ENCODE peak calls at places on chromosomes 5 and 9, in six cellular contexts. C, E, R, H, S and L are unnamed samples.

GRCh38 chr9:91724068-91724440 is 226.0 kb downstream of the ROR2 start:
- DNase-seq in C (no peak), E (no peak), R (no peak), H (no peak), S (no peak), L (no peak)

GRCh38 chr5:16693879-16694278 is 77.1 kb upstream of the RETREG1 start:
- DNase-seq in C (no peak), E (no peak), R (no peak), H (no peak), S (no peak), L (no peak)

GRCh38 chr5:89556215-89557009 is 673.4 kb upstream of the MEF2C start:
- DNase-seq in C (peak; percentile 86), E (peak; percentile 90), R (no peak), H (no peak), S (peak; percentile 38), L (peak; percentile 95)

GRCh38 chr5:170642776-170643436 is 139.1 kb downstream of the KCNIP1 start:
- DNase-seq in C (no peak), E (no peak), R (no peak), H (no peak), S (no peak), L (no peak)

GRCh38 chr5:170219615-170220014 is 13.2 kb upstream of the C5orf58 start:
- DNase-seq in C (no peak), E (peak; percentile 84), R (no peak), H (no peak), S (no peak), L (peak; percentile 79)

GRCh38 chr5:154236459-154237375 is 46.2 kb downstream of the GALNT10 start:
- DNase-seq in C (no peak), E (no peak), R (no peak), H (no peak), S (no peak), L (no peak)

GRCh38 chr9:131676431-131676972 is 63.4 kb downstream of the RAPGEF1 start:
- DNase-seq in C (no peak), E (no peak), R (no peak), H (no peak), S (no peak), L (no peak)

GRCh38 chr9:107933042-107933441 is 443.5 kb upstream of the KLF4 start:
- DNase-seq in C (no peak), E (peak; percentile 7), R (no peak), H (no peak), S (no peak), L (peak; percentile 26)

GRCh38 chr5:139895046-139895445 is 99.4 kb downstream of the PSD2 start:
- DNase-seq in C (no peak), E (no peak), R (no peak), H (no peak), S (no peak), L (no peak)

GRCh38 chr5:74009502-74009901 is 383.5 kb downstream of the ARHGEF28 start:
- DNase-seq in C (no peak), E (no peak), R (no peak), H (no peak), S (no peak), L (no peak)

GRCh38 chr9:114538241-114538640 is 33.0 kb upstream of the WHRN start:
- DNase-seq in C (no peak), E (no peak), R (no peak), H (no peak), S (no peak), L (peak; percentile 75)

GRCh38 chr5:154110781-154111180 is 72.0 kb downstream of the MFAP3 start:
- DNase-seq in C (no peak), E (peak; percentile 4), R (no peak), H (no peak), S (no peak), L (peak; percentile 48)

GRCh38 chr9:105233836-105234235 is 10.6 kb upstream of the SLC44A1 start:
- DNase-seq in C (no peak), E (peak; percentile 81), R (no peak), H (no peak), S (no peak), L (no peak)

GRCh38 chr5:172194985-172195774 is 1.2 kb downstream of the EFCAB9 start:
- DNase-seq in C (no peak), E (no peak), R (no peak), H (peak; percentile 3), S (no peak), L (no peak)

GRCh38 chr9:16294371-16294770 is 576.1 kb downstream of the BNC2 start:
- DNase-seq in C (no peak), E (peak; percentile 66), R (no peak), H (no peak), S (no peak), L (no peak)

GRCh38 chr5:76084496-76085285 is 1.5 kb downstream of the SV2C start:
- DNase-seq in C (no peak), E (no peak), R (no peak), H (no peak), S (no peak), L (no peak)

GRCh38 chr5:64759960-64760695 is 8.4 kb downstream of the SREK1IP1 start:
- DNase-seq in C (no peak), E (no peak), R (no peak), H (no peak), S (no peak), L (no peak)

GRCh38 chr9:133054966-133055365 is 6.8 kb upstream of the CEL start:
- DNase-seq in C (no peak), E (peak; percentile 16), R (peak; percentile 72), H (peak; percentile 88), S (no peak), L (no peak)

GRCh38 chr9:18478517-18479361 is 4.8 kb downstream of the ADAMTSL1 start:
- DNase-seq in C (no peak), E (peak; percentile 95), R (no peak), H (no peak), S (no peak), L (no peak)

GRCh38 chr5:72077390-72077789 is 29.9 kb upstream of the MAP1B start:
- DNase-seq in C (no peak), E (no peak), R (no peak), H (no peak), S (no peak), L (no peak)

GRCh38 chr9:134436926-134437325 is 110.7 kb downstream of the RXRA start:
- DNase-seq in C (no peak), E (no peak), R (no peak), H (no peak), S (no peak), L (no peak)

GRCh38 chr9:134278974-134279640 is 47.1 kb upstream of the RXRA start:
- DNase-seq in C (no peak), E (no peak), R (no peak), H (no peak), S (no peak), L (no peak)

GRCh38 chr5:90408571-90409317 is 812 bp downstream of the CETN3 start:
- DNase-seq in C (no peak), E (no peak), R (no peak), H (no peak), S (no peak), L (peak; percentile 62)

GRCh38 chr9:131677445-131678180 is 62.3 kb downstream of the RAPGEF1 start:
- DNase-seq in C (no peak), E (peak; percentile 77), R (no peak), H (no peak), S (peak; percentile 48), L (peak; percentile 40)

GRCh38 chr5:96714450-96714849 is 52.3 kb downstream of the CAST start:
- DNase-seq in C (no peak), E (peak; percentile 15), R (no peak), H (no peak), S (no peak), L (no peak)
- H3K4me3 ChIP-seq in C (no peak overlapping the region), E (no peak overlapping the region), R (no peak overlapping the region), H (no peak overlapping the region), S (no peak overlapping the region), L (no peak overlapping the region)

GRCh38 chr9:135504262-135505229 is 4.1 kb downstream of the MRPS2 start:
- DNase-seq in C (no peak), E (peak; percentile 38), R (peak; percentile 57), H (peak; percentile 65), S (no peak), L (peak; percentile 67)
- TF ChIP-seq CTCF in C (peak; percentile 86), E (peak; percentile 37), R (peak; percentile 64), H (peak; percentile 57), S (peak; percentile 69), L (peak; percentile 79)

DNA sequence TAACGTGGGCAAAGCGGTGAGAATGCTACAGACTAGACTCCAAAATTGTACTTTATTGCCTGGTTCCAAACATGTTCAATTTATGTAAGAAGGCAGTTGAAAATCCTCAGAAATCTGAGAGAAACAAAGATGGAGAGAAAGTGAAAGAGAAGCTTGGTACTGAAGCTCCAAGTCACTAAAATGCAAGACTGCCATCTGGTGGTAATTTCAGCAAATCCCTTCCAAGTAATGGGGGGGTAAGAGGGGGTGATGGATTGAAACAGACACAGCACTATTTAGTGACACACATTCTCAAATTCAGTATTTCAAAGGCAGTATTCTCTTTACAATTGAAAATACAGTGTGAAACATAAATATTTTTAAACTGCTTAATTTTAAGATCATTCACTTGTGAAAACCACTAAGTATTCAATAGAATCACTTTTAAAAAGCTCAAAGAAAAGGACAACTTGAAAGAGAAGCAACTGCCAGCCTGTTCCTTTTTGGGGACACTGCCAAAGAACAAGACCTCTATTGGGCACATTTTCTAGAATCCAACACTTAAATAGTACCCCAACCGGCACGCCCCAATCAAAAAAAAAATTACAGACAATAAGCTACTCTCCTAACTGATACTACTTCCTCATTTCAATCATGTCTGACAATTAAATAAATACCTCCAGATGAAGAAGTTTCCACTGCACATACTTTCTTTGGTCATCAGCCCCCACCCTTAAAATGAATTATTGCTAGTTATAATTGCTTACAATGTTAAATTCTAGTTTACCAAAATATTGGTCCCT is 131.5 kb downstream of the AGTPBP1 start:
- DNase-seq in C (peak; percentile 38), E (peak; percentile 67), R (no peak), H (no peak), S (peak; percentile 54), L (peak; percentile 77)
- H3K4me3 ChIP-seq in C (no peak overlapping the region), E (peak overlapping the region; percentile 32), R (peak overlapping the region; percentile 37), H (no peak overlapping the region), S (peak overlapping the region; percentile 50), L (no peak overlapping the region)

GRCh38 chr9:99264070-99264469 is 42.0 kb downstream of the SEC61B start:
- DNase-seq in C (no peak), E (no peak), R (no peak), H (no peak), S (no peak), L (peak; percentile 62)
- TF ChIP-seq CTCF in C (peak; percentile 24), E (peak; percentile 19), R (no peak), H (no peak), S (peak; percentile 22), L (peak; percentile 39)

DNA sequence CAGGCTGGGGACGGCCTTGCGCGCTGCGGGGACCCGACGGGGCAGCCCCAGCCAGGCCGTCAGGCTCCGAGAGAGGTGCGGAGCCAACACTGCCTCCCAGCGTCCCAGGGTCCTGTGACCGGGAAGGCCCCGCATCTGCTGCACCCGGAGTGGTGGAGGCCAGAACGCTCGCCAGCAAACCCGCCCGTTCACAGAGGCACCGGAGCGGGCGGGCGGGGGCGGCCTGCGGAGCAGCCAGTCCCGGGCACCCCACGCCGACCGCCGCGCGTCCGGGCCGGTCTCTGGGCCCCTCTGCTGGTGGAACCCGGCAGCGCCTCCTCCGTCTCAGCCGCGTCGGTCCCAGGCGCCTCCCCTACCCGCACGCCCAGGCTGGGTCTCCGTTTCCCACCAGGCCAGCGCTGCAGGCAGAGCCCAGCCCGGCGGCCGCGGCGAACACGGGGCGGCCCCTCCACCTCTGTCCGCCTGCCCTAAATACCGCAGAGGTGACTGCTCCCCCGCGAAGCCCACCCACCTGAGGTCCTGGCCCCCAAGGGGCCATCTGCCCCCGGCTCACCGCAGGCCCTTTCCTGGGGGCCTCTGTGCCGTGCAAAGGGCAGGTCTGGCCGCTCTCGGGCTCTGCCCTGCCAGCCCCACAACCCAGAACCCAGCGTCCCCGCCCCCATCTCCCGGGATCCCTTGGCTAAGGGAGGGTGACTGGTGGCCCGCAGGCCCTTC is 15.9 kb downstream of the EXD3 start:
- DNase-seq in C (no peak), E (peak; percentile 55), R (peak; percentile 77), H (peak; percentile 76), S (no peak), L (peak; percentile 66)
- H3K4me3 ChIP-seq in C (peak overlapping the region; percentile 30), E (peak overlapping the region; percentile 53), R (peak overlapping the region; percentile 57), H (no peak overlapping the region), S (peak overlapping the region; percentile 48), L (peak overlapping the region; percentile 21)